ENCODE peak calls at places on chromosomes 7 and 10, in nine cellular contexts. I, E, H, P, F, N, R, L and D are unnamed samples.

GRCh38 chr7:4706384-4707032 is 24.4 kb downstream of the FOXK1 start:
- DNase-seq in I (peak), E (no peak), H (no peak), P (no peak), F (no peak), N (no peak), R (peak), L (no peak), D (no peak)

GRCh38 chr10:130301026-130301892 is 165.1 kb downstream of the GLRX3 start:
- DNase-seq in I (no peak), E (no peak), H (no peak), P (no peak), F (no peak), N (peak), R (no peak), L (no peak), D (peak)

GRCh38 chr10:4242561-4243035 is 457.6 kb upstream of the KLF6 start:
- DNase-seq in I (peak), E (no peak), H (peak), P (no peak), F (peak), N (no peak), R (peak), L (peak), D (no peak)

GRCh38 chr7:12761691-12762090 is 74.3 kb downstream of the ARL4A start:
- DNase-seq in I (no peak), E (no peak), H (no peak), P (no peak), F (no peak), N (no peak), R (no peak), L (no peak), D (no peak)

GRCh38 chr7:100485514-100485913 is 1.8 kb downstream of the NYAP1 start:
- DNase-seq in I (no peak), E (no peak), H (no peak), P (no peak), F (no peak), N (peak), R (no peak), L (peak), D (no peak)

GRCh38 chr10:48945441-48946143 is 6.0 kb upstream of the LRRC18 start:
- DNase-seq in I (no peak), E (peak), H (no peak), P (no peak), F (no peak), N (no peak), R (no peak), L (no peak), D (peak)

GRCh38 chr7:138512885-138513284 is 52.8 kb downstream of the TRIM24 start:
- DNase-seq in I (no peak), E (no peak), H (no peak), P (no peak), F (no peak), N (no peak), R (no peak), L (no peak), D (no peak)

GRCh38 chr10:124002391-124003069 is 90.9 kb downstream of the CHST15 start:
- DNase-seq in I (no peak), E (no peak), H (no peak), P (no peak), F (no peak), N (no peak), R (no peak), L (peak), D (peak)

GRCh38 chr7:138313829-138314178 is 146.3 kb upstream of the TRIM24 start:
- DNase-seq in I (no peak), E (no peak), H (no peak), P (no peak), F (no peak), N (no peak), R (no peak), L (no peak), D (no peak)

DNA sequence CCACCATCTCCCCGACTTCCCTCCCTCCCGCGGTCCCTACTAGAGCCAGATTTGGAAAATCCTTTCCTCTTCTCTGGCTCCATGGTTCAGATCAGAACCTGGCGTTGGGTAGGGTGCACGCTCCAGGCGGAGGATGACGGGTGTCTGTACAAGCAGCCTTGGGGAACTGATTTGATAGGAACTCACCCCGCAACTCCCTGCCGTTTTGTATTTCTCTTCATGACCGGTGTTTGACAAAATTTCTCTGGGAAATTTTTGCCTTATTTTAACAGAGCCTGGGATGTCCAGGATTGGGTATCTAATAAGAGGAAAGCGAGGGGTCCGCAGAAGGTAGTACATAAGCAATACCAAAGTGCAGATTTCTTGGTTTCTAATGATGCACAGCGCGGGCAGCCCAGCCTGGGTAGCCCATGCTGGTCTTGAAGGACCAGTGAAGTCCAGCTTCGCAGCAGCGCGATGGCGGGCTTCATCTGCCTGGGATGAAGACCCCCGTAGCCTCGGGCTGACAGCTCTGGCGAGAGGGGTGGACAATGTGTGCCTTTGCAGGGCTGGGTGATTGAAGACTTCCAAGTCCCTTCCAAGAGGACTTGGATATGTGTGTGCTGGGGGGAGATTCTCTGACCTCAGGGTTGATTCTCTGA is 2.1 kb downstream of the SORCS3 start:
- DNase-seq in I (no peak), E (no peak), H (no peak), P (no peak), F (no peak), N (no peak), R (no peak), L (no peak), D (no peak)
- TF ChIP-seq CTCF in I (no peak), E (no peak), H (no peak), P (no peak), F (no peak), N (no peak), R (no peak), L (no peak), D (no peak)

GRCh38 chr10:77529050-77529576 is 108.5 kb downstream of the KCNMA1 start:
- DNase-seq in I (no peak), E (no peak), H (no peak), P (no peak), F (no peak), N (no peak), R (no peak), L (no peak), D (no peak)
- H3K27ac ChIP-seq in I (no peak), E (no peak), H (no peak), P (no peak), F (no peak), N (no peak), R (no peak), L (peak), D (no peak)

GRCh38 chr7:116211913-116212596 is 1.7 kb downstream of the TES start:
- DNase-seq in I (no peak), E (no peak), H (no peak), P (no peak), F (no peak), N (no peak), R (peak), L (no peak), D (no peak)

GRCh38 chr7:116210345-116211005 is at the start of gene TES:
- DNase-seq in I (no peak), E (peak), H (peak), P (no peak), F (no peak), N (peak), R (peak), L (peak), D (peak)

GRCh38 chr7:116208919-116209318 is 1.4 kb upstream of the TES start:
- DNase-seq in I (no peak), E (no peak), H (no peak), P (no peak), F (no peak), N (no peak), R (no peak), L (no peak), D (no peak)

GRCh38 chr7:116211006-116211912 is 920 bp downstream of the TES start:
- DNase-seq in I (peak), E (peak), H (peak), P (peak), F (peak), N (peak), R (peak), L (peak), D (peak)

DNA sequence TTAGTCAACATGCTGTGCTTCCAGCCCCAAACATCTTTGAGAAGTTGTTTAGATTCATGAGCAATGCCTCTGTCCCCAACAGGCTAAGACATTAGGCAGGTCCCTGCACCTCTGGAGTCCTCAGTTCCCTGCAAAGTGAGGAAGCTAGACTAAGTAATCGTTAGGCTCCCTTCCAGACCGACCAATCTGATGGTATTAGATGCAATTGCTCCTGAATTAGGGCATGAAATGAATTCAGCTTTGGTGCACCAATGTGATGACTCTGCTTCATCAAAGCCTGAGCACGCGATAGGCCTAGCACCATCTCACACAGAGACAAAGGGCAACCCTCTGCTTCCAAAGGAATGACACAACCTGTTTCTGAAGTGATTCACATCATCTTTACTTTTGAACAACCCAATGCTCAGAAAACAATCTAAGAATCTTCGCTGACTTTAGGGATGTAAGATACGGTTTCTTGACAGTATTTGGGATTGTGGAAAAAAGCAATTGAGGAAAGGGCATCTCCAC is 723 bp upstream of the TES start:
- DNase-seq in I (no peak), E (no peak), H (no peak), P (no peak), F (no peak), N (no peak), R (peak), L (no peak), D (no peak)
- H3K4me3 ChIP-seq in I (peak), E (no peak), H (peak), P (no peak), F (no peak), N (no peak), R (no peak), L (peak), D (peak)

DNA sequence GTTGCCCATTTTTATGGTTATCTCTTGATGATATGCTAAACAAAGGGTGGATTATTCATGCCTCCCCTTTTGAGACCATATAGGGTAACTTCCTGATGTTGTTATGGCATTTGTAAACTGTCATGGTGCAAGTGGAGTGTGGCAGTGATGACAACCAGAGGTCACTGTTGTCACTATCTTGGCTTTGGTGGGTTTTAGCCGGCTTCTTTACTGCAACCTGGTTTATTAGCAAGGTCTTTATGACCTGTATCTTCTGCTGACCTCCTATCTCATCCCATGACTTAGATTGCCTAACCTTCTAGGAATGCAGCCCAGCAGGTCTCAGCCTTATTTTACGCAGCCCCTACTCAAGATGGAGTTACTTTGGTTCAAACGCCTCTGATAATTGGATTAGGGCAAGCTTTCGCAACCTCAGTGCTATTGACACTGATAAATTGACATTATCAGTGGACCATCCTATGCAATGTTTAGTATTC is 36.9 kb downstream of the BAG3 start:
- DNase-seq in I (no peak), E (no peak), H (no peak), P (no peak), F (no peak), N (no peak), R (no peak), L (no peak), D (no peak)
- TF ChIP-seq CTCF in I (no peak), E (no peak), H (no peak), P (peak), F (peak), N (no peak), R (no peak), L (no peak), D (no peak)

GRCh38 chr7:47501406-47501805 is 80.5 kb downstream of the TNS3 start:
- DNase-seq in I (peak), E (no peak), H (no peak), P (no peak), F (no peak), N (peak), R (peak), L (no peak), D (no peak)
- H3K27ac ChIP-seq in I (peak), E (peak), H (no peak), P (no peak), F (no peak), N (peak), R (peak), L (peak), D (no peak)

DNA sequence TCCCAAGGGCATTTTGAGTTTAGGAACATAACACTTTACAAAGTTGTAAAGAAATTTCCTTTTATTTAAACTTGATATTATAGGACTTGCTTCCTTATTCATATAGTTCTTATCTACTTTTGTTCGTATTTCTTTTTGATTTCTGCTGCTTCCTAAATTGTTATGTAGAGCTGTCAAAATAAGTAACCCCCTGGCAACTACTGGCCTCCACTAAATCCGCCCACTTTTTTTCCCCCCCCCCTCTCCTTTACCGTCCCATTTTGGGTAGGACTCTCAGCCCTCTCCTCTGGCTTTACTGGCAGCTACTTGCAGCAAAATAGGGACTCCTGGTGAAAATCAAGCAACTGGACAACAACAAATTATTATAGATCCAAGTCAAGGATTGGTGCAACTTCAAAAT is 1.1 kb downstream of the SP4 start:
- DNase-seq in I (no peak), E (no peak), H (no peak), P (no peak), F (no peak), N (no peak), R (no peak), L (no peak), D (no peak)
- H3K4me3 ChIP-seq in I (peak), E (peak), H (peak), P (peak), F (peak), N (peak), R (no peak), L (peak), D (peak)

GRCh38 chr10:101031796-101032636 is 982 bp downstream of the SFXN3 start:
- DNase-seq in I (peak), E (peak), H (peak), P (no peak), F (peak), N (peak), R (peak), L (peak), D (no peak)
- TF ChIP-seq CTCF in I (no peak), E (no peak), H (no peak), P (no peak), F (no peak), N (no peak), R (peak), L (no peak), D (no peak)

GRCh38 chr7:87328281-87328680 is 17.2 kb upstream of the CROT start:
- DNase-seq in I (peak), E (no peak), H (no peak), P (no peak), F (no peak), N (no peak), R (peak), L (no peak), D (no peak)

GRCh38 chr7:87330942-87331341 is 14.5 kb upstream of the CROT start:
- DNase-seq in I (no peak), E (no peak), H (no peak), P (no peak), F (peak), N (no peak), R (no peak), L (no peak), D (no peak)

GRCh38 chr7:87332321-87332720 is 13.1 kb upstream of the CROT start:
- DNase-seq in I (no peak), E (no peak), H (no peak), P (no peak), F (no peak), N (no peak), R (no peak), L (no peak), D (no peak)

GRCh38 chr7:87331687-87332256 is 13.7 kb upstream of the CROT start:
- DNase-seq in I (no peak), E (peak), H (no peak), P (no peak), F (no peak), N (no peak), R (no peak), L (no peak), D (no peak)

GRCh38 chr7:87330316-87330715 is 15.1 kb upstream of the CROT start:
- DNase-seq in I (no peak), E (no peak), H (peak), P (no peak), F (no peak), N (no peak), R (no peak), L (no peak), D (no peak)
- H3K27ac ChIP-seq in I (no peak), E (no peak), H (no peak), P (no peak), F (no peak), N (no peak), R (no peak), L (no peak), D (no peak)

DNA sequence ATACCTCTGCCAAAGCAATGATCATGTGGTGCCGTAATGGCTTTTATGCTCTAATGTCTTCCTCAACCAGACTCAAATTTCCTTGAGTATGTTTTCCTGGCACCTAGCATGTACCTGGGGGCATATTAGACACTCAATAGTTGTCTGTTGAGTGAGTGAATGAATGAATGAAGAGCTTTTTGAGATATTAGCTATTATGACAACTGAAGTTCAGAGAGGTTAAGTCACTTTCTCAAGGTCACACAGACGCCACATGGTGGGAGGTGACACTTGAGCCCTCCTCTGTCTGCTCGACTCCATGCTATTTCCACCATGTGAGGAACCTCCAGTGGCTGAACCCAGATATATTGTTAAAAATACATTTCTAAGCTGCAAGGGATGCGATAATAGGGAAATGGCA is 132.1 kb downstream of the PRPF18 start:
- DNase-seq in I (no peak), E (no peak), H (no peak), P (no peak), F (no peak), N (no peak), R (no peak), L (no peak), D (no peak)
- H3K4me3 ChIP-seq in I (no peak), E (no peak), H (peak), P (peak), F (no peak), N (no peak), R (no peak), L (no peak), D (no peak)